ENCODE peak calls at places on chromosomes 5 and 9, in five cellular contexts. U is retinal pigment epithelial cell, J is neural crest cell, P is mammary epithelial cell, Q is foreskin keratinocyte. D is an unnamed sample.

GRCh38 chr5:176611435-176611834 is 1.5 kb upstream of the GPRIN1 start:
- DNase-seq in U (peak; percentile 39), J (peak; percentile 76), P (peak; percentile 70), Q (no peak), D (no peak)

GRCh38 chr5:63805151-63805550 is 157.1 kb downstream of the HTR1A start:
- DNase-seq in U (no peak), J (no peak), P (no peak), Q (no peak), D (no peak)

GRCh38 chr9:35669331-35670145 is 4.2 kb upstream of the CA9 start:
- DNase-seq in U (no peak), J (no peak), P (peak; percentile 73), Q (peak; percentile 37), D (no peak)

GRCh38 chr5:122858451-122858850 is 13.0 kb downstream of the SNX24 start:
- DNase-seq in U (no peak), J (no peak), P (peak; percentile 77), Q (no peak), D (no peak)

GRCh38 chr9:104858271-104858670 is 69.7 kb downstream of the ABCA1 start:
- DNase-seq in U (no peak), J (no peak), P (peak; percentile 61), Q (peak; percentile 62), D (no peak)

GRCh38 chr5:71666321-71666720 is 52.8 kb upstream of the CARTPT start:
- DNase-seq in U (no peak), J (no peak), P (no peak), Q (no peak), D (no peak)

GRCh38 chr5:150131461-150131860 is 24.2 kb downstream of the PDGFRB start:
- DNase-seq in U (no peak), J (no peak), P (no peak), Q (no peak), D (no peak)

GRCh38 chr5:107557051-107557658 is 113.6 kb downstream of the EFNA5 start:
- DNase-seq in U (peak; percentile 65), J (peak; percentile 43), P (peak; percentile 85), Q (peak; percentile 71), D (no peak)

GRCh38 chr5:119037496-119038215 is 33.2 kb upstream of the DMXL1 start:
- DNase-seq in U (peak; percentile 85), J (no peak), P (no peak), Q (no peak), D (no peak)

GRCh38 chr9:121380941-121381340 is 10.9 kb upstream of the STOM start:
- DNase-seq in U (no peak), J (no peak), P (no peak), Q (no peak), D (no peak)

GRCh38 chr5:42951169-42951846 is 88.8 kb downstream of the ANXA2R start:
- DNase-seq in U (no peak), J (no peak), P (no peak), Q (no peak), D (peak; percentile 84)

GRCh38 chr9:79924836-79925235 is 353.1 kb downstream of the TLE4 start:
- DNase-seq in U (no peak), J (no peak), P (no peak), Q (no peak), D (no peak)

GRCh38 chr5:90941002-90941720 is 382.6 kb downstream of the ADGRV1 start:
- DNase-seq in U (no peak), J (no peak), P (no peak), Q (no peak), D (no peak)

GRCh38 chr5:102090770-102091169 is 205.3 kb downstream of the SLCO4C1 start:
- DNase-seq in U (no peak), J (no peak), P (no peak), Q (no peak), D (peak; percentile 21)

GRCh38 chr5:23977996-23978395 is 470.6 kb downstream of the PRDM9 start:
- DNase-seq in U (no peak), J (no peak), P (no peak), Q (no peak), D (no peak)

GRCh38 chr5:82821978-82822927 is 254.9 kb downstream of the TMEM167A start:
- DNase-seq in U (no peak), J (no peak), P (peak; percentile 15), Q (no peak), D (no peak)

GRCh38 chr9:127854169-127854833 is at the start of gene ENG:
- DNase-seq in U (no peak), J (peak; percentile 30), P (peak; percentile 38), Q (no peak), D (no peak)

GRCh38 chr5:93145767-93146166 is 435.3 kb downstream of the NR2F1-AS1 start:
- DNase-seq in U (no peak), J (no peak), P (no peak), Q (no peak), D (no peak)

GRCh38 chr9:91714020-91714721 is 235.9 kb downstream of the ROR2 start:
- DNase-seq in U (no peak), J (peak; percentile 43), P (peak; percentile 21), Q (no peak), D (no peak)

GRCh38 chr9:12996971-12997370 is 222.2 kb downstream of the LURAP1L start:
- DNase-seq in U (no peak), J (no peak), P (no peak), Q (no peak), D (no peak)

GRCh38 chr9:22141906-22142305 is 132.8 kb upstream of the CDKN2B start:
- DNase-seq in U (peak; percentile 98), J (no peak), P (peak; percentile 44), Q (no peak), D (no peak)

GRCh38 chr5:18305288-18305899 is 671.1 kb downstream of the TAF11L14 start:
- DNase-seq in U (peak; percentile 3), J (peak; percentile 34), P (no peak), Q (no peak), D (peak; percentile 60)

GRCh38 chr5:150487199-150488061 is 20.5 kb upstream of the NDST1 start:
- DNase-seq in U (no peak), J (no peak), P (peak; percentile 57), Q (peak; percentile 45), D (peak; percentile 51)

GRCh38 chr5:143448518-143448917 is 45.0 kb upstream of the NR3C1 start:
- DNase-seq in U (no peak), J (no peak), P (no peak), Q (no peak), D (no peak)

GRCh38 chr5:58259685-58260152 is 200.2 kb downstream of the PLK2 start:
- DNase-seq in U (peak; percentile 84), J (no peak), P (peak; percentile 99), Q (peak; percentile 99), D (no peak)

GRCh38 chr5:154755361-154756202 is at the start of gene LARP1:
- DNase-seq in U (no peak), J (peak; percentile 21), P (peak; percentile 39), Q (no peak), D (peak; percentile 55)

GRCh38 chr5:39780341-39780740 is 355.6 kb upstream of the DAB2 start:
- DNase-seq in U (no peak), J (no peak), P (no peak), Q (no peak), D (no peak)

GRCh38 chr9:133685653-133686504 is 49.7 kb downstream of the DBH start:
- DNase-seq in U (no peak), J (no peak), P (no peak), Q (no peak), D (no peak)

GRCh38 chr9:133681658-133682306 is 45.6 kb downstream of the DBH start:
- DNase-seq in U (no peak), J (no peak), P (no peak), Q (no peak), D (no peak)

GRCh38 chr9:133682961-133683493 is 46.9 kb downstream of the DBH start:
- DNase-seq in U (no peak), J (no peak), P (no peak), Q (no peak), D (no peak)

GRCh38 chr9:133684461-133685361 is 48.5 kb downstream of the DBH start:
- DNase-seq in U (no peak), J (no peak), P (no peak), Q (no peak), D (no peak)

GRCh38 chr9:133683494-133684460 is 47.6 kb downstream of the DBH start:
- DNase-seq in U (no peak), J (no peak), P (no peak), Q (no peak), D (no peak)
- TF ChIP-seq CTCF in U (no peak), J (no peak), P (no peak), Q (no peak), D (no peak)

GRCh38 chr5:55407059-55407684 is 99.4 kb downstream of the MTREX start:
- DNase-seq in U (peak; percentile 13), J (no peak), P (peak; percentile 23), Q (no peak), D (no peak)

GRCh38 chr5:55407984-55408383 is 100.2 kb downstream of the MTREX start:
- DNase-seq in U (no peak), J (no peak), P (no peak), Q (no peak), D (no peak)

GRCh38 chr5:55406292-55406691 is 98.5 kb downstream of the MTREX start:
- DNase-seq in U (no peak), J (no peak), P (no peak), Q (no peak), D (no peak)

GRCh38 chr5:55402199-55402598 is 94.4 kb downstream of the MTREX start:
- DNase-seq in U (no peak), J (no peak), P (no peak), Q (no peak), D (no peak)
- TF ChIP-seq CTCF in U (peak; percentile 12), J (peak; percentile 46), P (peak; percentile 24), Q (peak; percentile 17), D (no peak)

DNA sequence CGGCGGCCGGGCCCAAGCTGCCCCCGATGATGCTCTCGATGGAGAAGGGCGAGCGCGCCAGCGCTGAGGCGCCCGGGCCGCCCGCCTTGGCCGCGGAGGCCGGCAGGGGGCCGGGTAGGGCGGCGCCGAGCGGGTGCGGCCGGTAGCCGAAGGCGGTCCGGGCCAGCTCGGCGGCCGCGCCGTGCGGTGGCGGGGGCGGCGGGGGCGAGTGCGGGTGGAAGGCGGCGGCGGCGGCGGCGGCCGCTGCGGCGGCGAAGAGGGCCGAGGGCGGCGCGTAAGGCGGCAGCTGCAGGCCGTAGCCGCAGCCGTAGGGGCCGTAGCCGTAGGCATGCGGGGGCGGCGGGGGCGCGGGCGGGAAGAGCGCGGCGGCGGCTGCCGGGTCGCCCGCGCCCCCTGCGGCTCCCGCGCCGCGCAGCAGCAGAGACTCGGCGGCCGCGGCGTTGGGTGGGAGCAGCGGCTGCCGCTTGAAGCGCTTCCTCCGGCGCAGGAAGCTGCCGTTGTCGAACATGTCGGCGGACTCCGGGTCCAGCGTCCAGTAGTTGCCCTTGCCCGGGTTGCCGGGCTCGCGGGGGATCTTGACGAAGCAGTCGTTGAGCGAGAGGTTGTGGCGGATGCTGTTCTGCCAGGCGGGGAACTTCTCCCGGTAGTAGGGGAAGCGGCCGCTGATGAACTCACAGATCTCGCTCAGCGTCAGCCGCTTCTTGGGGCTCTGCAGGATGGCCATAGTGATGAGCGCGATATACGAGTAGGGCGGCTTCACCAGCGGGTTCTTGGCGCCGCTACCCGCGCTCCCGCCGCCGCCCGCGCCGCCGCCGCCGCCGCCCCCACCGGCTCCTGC is 1.1 kb downstream of the FOXD1 start:
- DNase-seq in U (no peak), J (peak; percentile 38), P (peak; percentile 65), Q (no peak), D (peak; percentile 39)
- TF ChIP-seq CTCF in U (no peak), J (no peak), P (no peak), Q (peak; percentile 8), D (no peak)

DNA sequence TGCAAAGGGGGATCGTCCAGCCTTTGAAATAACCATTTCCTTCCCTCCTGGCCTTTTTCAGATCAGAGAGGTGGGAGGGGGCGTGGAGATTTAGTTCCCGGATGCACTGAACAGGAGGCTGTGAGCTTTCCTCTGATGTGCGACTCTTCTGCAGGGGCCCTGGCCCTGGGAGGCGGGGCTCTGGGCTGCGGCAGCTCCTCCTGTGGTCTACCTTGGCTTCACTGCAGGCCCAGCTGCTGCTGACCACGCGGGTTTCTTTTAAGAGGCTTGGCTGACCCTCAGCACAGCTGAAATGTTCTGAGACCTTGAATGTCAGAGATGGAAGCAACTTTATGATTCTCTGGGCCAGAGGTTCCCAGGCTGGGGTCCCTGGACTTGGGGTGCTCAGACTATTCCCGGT is 27.0 kb upstream of the COL15A1 start:
- DNase-seq in U (no peak), J (no peak), P (no peak), Q (no peak), D (no peak)
- TF ChIP-seq CTCF in U (no peak), J (no peak), P (no peak), Q (no peak), D (no peak)